ENCODE peak calls at places on chromosomes 13 and 19, in six cellular contexts. N, U, E, G, H and Y are unnamed samples.

GRCh38 chr13:30504081-30504480 is 38.3 kb upstream of the HMGB1 start:
- DNase-seq in H (peak; percentile 78), N (no peak), E (no peak), U (no peak), G (no peak), Y (peak; percentile 77)

GRCh38 chr13:66926200-66926850 is 303.8 kb downstream of the PCDH9 start:
- DNase-seq in U (no peak), N (no peak), G (no peak), E (no peak), H (no peak), Y (no peak)

GRCh38 chr13:107034236-107034635 is 466.3 kb upstream of the ARGLU1 start:
- DNase-seq in N (no peak), G (no peak), E (no peak), H (no peak), U (no peak), Y (no peak)

GRCh38 chr13:26236306-26236705 is 14.2 kb upstream of the RNF6 start:
- DNase-seq in N (no peak), H (no peak), E (no peak), G (no peak), U (no peak), Y (no peak)

GRCh38 chr19:10474962-10475451 is 28.1 kb downstream of the KEAP1 start:
- DNase-seq in H (no peak), U (no peak), E (no peak), G (no peak), N (no peak), Y (no peak)

GRCh38 chr19:23203841-23204344 is 46.3 kb downstream of the ZNF724 start:
- DNase-seq in E (no peak), H (no peak), G (no peak), N (no peak), U (no peak), Y (no peak)

GRCh38 chr13:112956516-112957294 is 12.3 kb upstream of the MCF2L start:
- DNase-seq in U (no peak), N (no peak), H (peak; percentile 14), E (no peak), G (no peak), Y (no peak)

GRCh38 chr19:54415901-54416621 is 797 bp downstream of the TTYH1 start:
- DNase-seq in G (no peak), N (no peak), U (no peak), H (no peak), E (no peak), Y (no peak)

GRCh38 chr19:8477889-8478288 is 24.6 kb downstream of the PRAM1 start:
- DNase-seq in N (no peak), G (no peak), U (no peak), H (no peak), E (no peak), Y (no peak)

GRCh38 chr13:36848228-36848982 is 29.4 kb downstream of the RFXAP start:
- DNase-seq in H (no peak), U (no peak), G (no peak), N (no peak), E (no peak), Y (peak; percentile 45)

GRCh38 chr19:11142528-11143171 is 12.9 kb downstream of the SPC24 start:
- DNase-seq in U (no peak), E (no peak), N (peak; percentile 93), H (peak; percentile 96), G (peak; percentile 96), Y (no peak)

GRCh38 chr19:51497666-51498065 is 3.9 kb downstream of the SIGLEC12 start:
- DNase-seq in U (no peak), E (no peak), G (no peak), N (no peak), H (no peak), Y (no peak)

GRCh38 chr19:45100797-45101196 is 7.8 kb downstream of the PPP1R37 start:
- DNase-seq in N (no peak), E (no peak), H (no peak), U (no peak), G (no peak), Y (no peak)

GRCh38 chr13:75372517-75372916 is 109.5 kb downstream of the TBC1D4 start:
- DNase-seq in E (peak; percentile 84), U (no peak), H (peak; percentile 78), N (peak; percentile 63), G (peak; percentile 67), Y (peak; percentile 39)

GRCh38 chr19:46574533-46574932 is 26.6 kb upstream of the CALM3 start:
- DNase-seq in E (no peak), H (peak; percentile 15), U (no peak), N (no peak), G (no peak), Y (no peak)

GRCh38 chr19:610071-610800 is 20.6 kb downstream of the HCN2 start:
- DNase-seq in E (no peak), U (no peak), H (no peak), N (no peak), G (peak; percentile 43), Y (no peak)

GRCh38 chr13:98921786-98922185 is 56.1 kb downstream of the DOCK9 start:
- DNase-seq in H (no peak), U (no peak), E (no peak), N (no peak), G (no peak), Y (no peak)

GRCh38 chr19:49348305-49349188 is 13.3 kb downstream of the CD37 start:
- DNase-seq in N (no peak), G (no peak), U (no peak), H (no peak), E (no peak), Y (no peak)

GRCh38 chr13:76886292-76887061 is at the start of gene KCTD12:
- DNase-seq in E (peak; percentile 63), U (peak; percentile 57), H (peak; percentile 84), G (peak; percentile 86), N (peak; percentile 66), Y (peak; percentile 64)

GRCh38 chr13:29573190-29573589 is 22.3 kb downstream of the SLC7A1 start:
- DNase-seq in U (no peak), N (no peak), E (peak; percentile 66), H (peak; percentile 55), G (no peak), Y (peak; percentile 87)

GRCh38 chr13:113109151-113110047 is 3.8 kb downstream of the F7 start:
- DNase-seq in H (no peak), U (no peak), E (no peak), N (no peak), G (no peak), Y (no peak)

GRCh38 chr19:48627211-48627864 is 8.0 kb downstream of the SPHK2 start:
- DNase-seq in N (peak; percentile 28), E (no peak), G (no peak), H (no peak), U (no peak), Y (no peak)

GRCh38 chr13:39765801-39766463 is 110.5 kb downstream of the COG6 start:
- DNase-seq in U (no peak), E (no peak), H (no peak), G (peak; percentile 56), N (no peak), Y (no peak)

GRCh38 chr13:101155920-101156319 is 260.4 kb downstream of the NALCN start:
- DNase-seq in N (no peak), U (no peak), G (no peak), H (no peak), E (peak; percentile 6), Y (no peak)